ENCODE peak calls at places on chromosome 2, in five cellular contexts. One of them, this sample, is unnamed.

GRCh38 chr2:165164201-165164600 is 39.6 kb downstream of the SCN3A start:
- DNase-seq in gastrocnemius medialis: no peak
- DNase-seq in HFF-Myc: no peak
- DNase-seq in astrocyte of the spinal cord: peak
- DNase-seq in GM23338: no peak
- DNase-seq in this sample: no peak

GRCh38 chr2:226796840-226797288 is 2.8 kb downstream of the IRS1 start:
- DNase-seq in HFF-Myc: no peak
- DNase-seq in GM23338: no peak
- DNase-seq in astrocyte of the spinal cord: peak
- DNase-seq in gastrocnemius medialis: peak
- DNase-seq in this sample: peak

GRCh38 chr2:174004900-174005605 is 39.9 kb upstream of the SP3 start:
- DNase-seq in HFF-Myc: no peak
- DNase-seq in astrocyte of the spinal cord: peak
- DNase-seq in GM23338: no peak
- DNase-seq in gastrocnemius medialis: peak
- DNase-seq in this sample: peak

GRCh38 chr2:95377724-95378123 is 24.8 kb upstream of the FAHD2A start:
- DNase-seq in astrocyte of the spinal cord: no peak
- DNase-seq in gastrocnemius medialis: no peak
- DNase-seq in HFF-Myc: no peak
- DNase-seq in GM23338: no peak
- DNase-seq in this sample: no peak

GRCh38 chr2:221997100-221997499 is 301.7 kb downstream of the PAX3 start:
- DNase-seq in astrocyte of the spinal cord: peak
- DNase-seq in GM23338: peak
- DNase-seq in HFF-Myc: peak
- DNase-seq in gastrocnemius medialis: no peak
- DNase-seq in this sample: peak

GRCh38 chr2:239596792-239597191 is 196.0 kb upstream of the HDAC4 start:
- DNase-seq in GM23338: no peak
- DNase-seq in gastrocnemius medialis: no peak
- DNase-seq in astrocyte of the spinal cord: no peak
- DNase-seq in HFF-Myc: no peak
- DNase-seq in this sample: no peak

GRCh38 chr2:95231723-95232122 is 24.4 kb downstream of the ZNF892 start:
- DNase-seq in astrocyte of the spinal cord: peak
- DNase-seq in HFF-Myc: peak
- DNase-seq in GM23338: peak
- DNase-seq in gastrocnemius medialis: no peak
- DNase-seq in this sample: peak

GRCh38 chr2:8122506-8122898 is 559.4 kb upstream of the ID2 start:
- DNase-seq in astrocyte of the spinal cord: no peak
- DNase-seq in GM23338: no peak
- DNase-seq in HFF-Myc: no peak
- DNase-seq in gastrocnemius medialis: no peak
- DNase-seq in this sample: no peak

GRCh38 chr2:207041753-207042152 is 102.4 kb downstream of the CPO start:
- DNase-seq in gastrocnemius medialis: no peak
- DNase-seq in GM23338: no peak
- DNase-seq in HFF-Myc: no peak
- DNase-seq in astrocyte of the spinal cord: no peak
- DNase-seq in this sample: peak

DNA sequence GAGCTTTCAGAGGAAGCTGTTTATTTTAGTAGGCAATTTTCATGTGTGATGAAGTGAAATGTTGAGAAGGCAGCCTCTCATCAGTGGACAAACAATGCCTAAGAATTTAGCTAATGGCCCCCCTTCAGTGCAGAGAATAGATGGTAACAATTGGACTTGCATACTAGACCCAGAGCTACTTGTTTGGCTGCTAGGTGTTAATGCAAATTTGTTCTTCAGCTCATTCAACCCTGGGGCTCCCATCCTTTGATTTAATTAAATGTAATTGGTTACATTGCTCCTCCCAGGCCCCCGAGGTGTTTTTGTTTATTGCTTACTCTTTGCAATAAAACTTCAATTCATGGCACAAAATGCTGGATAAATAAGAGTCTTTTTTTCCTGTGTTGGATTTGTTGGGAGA is 68.6 kb downstream of the CAMKMT start:
- DNase-seq in HFF-Myc: no peak
- DNase-seq in astrocyte of the spinal cord: no peak
- DNase-seq in GM23338: peak
- DNase-seq in gastrocnemius medialis: no peak
- DNase-seq in this sample: no peak
- H3K4me3 ChIP-seq in HFF-Myc: no peak
- H3K4me3 ChIP-seq in astrocyte of the spinal cord: no peak
- H3K4me3 ChIP-seq in GM23338: peak
- H3K4me3 ChIP-seq in gastrocnemius medialis: no peak
- H3K4me3 ChIP-seq in this sample: no peak

GRCh38 chr2:197453123-197453913 is at the start of gene COQ10B:
- DNase-seq in GM23338: peak
- DNase-seq in HFF-Myc: peak
- DNase-seq in gastrocnemius medialis: peak
- DNase-seq in astrocyte of the spinal cord: peak
- DNase-seq in this sample: peak
- TF ChIP-seq CTCF in GM23338: peak
- TF ChIP-seq CTCF in HFF-Myc: peak
- TF ChIP-seq CTCF in gastrocnemius medialis: peak
- TF ChIP-seq CTCF in astrocyte of the spinal cord: peak
- TF ChIP-seq CTCF in this sample: peak

GRCh38 chr2:172100080-172101007 is 2.4 kb downstream of the DLX2 start:
- DNase-seq in HFF-Myc: no peak
- DNase-seq in astrocyte of the spinal cord: no peak
- DNase-seq in GM23338: peak
- DNase-seq in gastrocnemius medialis: no peak
- DNase-seq in this sample: no peak
- H3K4me3 ChIP-seq in HFF-Myc: peak
- H3K4me3 ChIP-seq in astrocyte of the spinal cord: no peak
- H3K4me3 ChIP-seq in GM23338: peak
- H3K4me3 ChIP-seq in gastrocnemius medialis: no peak
- H3K4me3 ChIP-seq in this sample: peak

GRCh38 chr2:18149660-18150246 is 271.3 kb downstream of the KCNS3 start:
- DNase-seq in GM23338: peak
- DNase-seq in HFF-Myc: no peak
- DNase-seq in astrocyte of the spinal cord: peak
- DNase-seq in gastrocnemius medialis: no peak
- DNase-seq in this sample: peak
- TF ChIP-seq CTCF in GM23338: peak
- TF ChIP-seq CTCF in HFF-Myc: peak
- TF ChIP-seq CTCF in astrocyte of the spinal cord: peak
- TF ChIP-seq CTCF in gastrocnemius medialis: peak
- TF ChIP-seq CTCF in this sample: peak

GRCh38 chr2:201116959-201117734 is 1.2 kb downstream of the CFLAR start:
- DNase-seq in HFF-Myc: peak
- DNase-seq in GM23338: peak
- DNase-seq in gastrocnemius medialis: peak
- DNase-seq in astrocyte of the spinal cord: peak
- DNase-seq in this sample: peak

GRCh38 chr2:201114350-201114749 is 1.6 kb upstream of the CFLAR start:
- DNase-seq in GM23338: no peak
- DNase-seq in HFF-Myc: no peak
- DNase-seq in gastrocnemius medialis: no peak
- DNase-seq in astrocyte of the spinal cord: no peak
- DNase-seq in this sample: no peak

GRCh38 chr2:201118121-201118956 is 2.4 kb downstream of the CFLAR start:
- DNase-seq in gastrocnemius medialis: peak
- DNase-seq in GM23338: peak
- DNase-seq in HFF-Myc: no peak
- DNase-seq in astrocyte of the spinal cord: peak
- DNase-seq in this sample: peak

GRCh38 chr2:201116115-201116958 is at the start of gene CFLAR:
- DNase-seq in gastrocnemius medialis: peak
- DNase-seq in GM23338: peak
- DNase-seq in HFF-Myc: no peak
- DNase-seq in astrocyte of the spinal cord: peak
- DNase-seq in this sample: peak

DNA sequence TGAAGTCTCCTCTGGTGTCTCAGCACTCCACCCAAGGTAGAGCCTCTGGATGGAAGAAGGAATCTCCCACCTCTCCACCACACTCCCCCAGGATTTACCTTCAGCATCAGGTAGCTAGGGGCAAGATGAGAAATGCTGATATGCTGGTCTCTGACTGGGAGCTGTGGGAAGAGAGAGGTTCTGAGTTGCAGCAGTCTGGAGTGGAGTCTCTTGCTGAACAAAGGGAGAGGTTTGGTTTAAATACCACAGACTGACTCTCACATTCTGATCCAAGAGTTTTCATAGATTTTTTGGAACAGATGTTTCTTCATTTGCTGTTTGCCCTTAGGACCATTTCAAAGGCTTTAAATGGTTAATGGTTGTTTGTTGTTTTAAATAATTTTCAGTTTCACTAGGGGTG is 1.1 kb upstream of the CFLAR start:
- DNase-seq in GM23338: no peak
- DNase-seq in HFF-Myc: no peak
- DNase-seq in astrocyte of the spinal cord: no peak
- DNase-seq in gastrocnemius medialis: no peak
- DNase-seq in this sample: peak
- H3K4me3 ChIP-seq in GM23338: no peak
- H3K4me3 ChIP-seq in HFF-Myc: no peak
- H3K4me3 ChIP-seq in astrocyte of the spinal cord: no peak
- H3K4me3 ChIP-seq in gastrocnemius medialis: no peak
- H3K4me3 ChIP-seq in this sample: peak

GRCh38 chr2:132670104-132670960 is at the start of gene LYPD1:
- DNase-seq in gastrocnemius medialis: no peak
- DNase-seq in HFF-Myc: no peak
- DNase-seq in astrocyte of the spinal cord: peak
- DNase-seq in GM23338: peak
- DNase-seq in this sample: peak

GRCh38 chr2:132668986-132669853 is 785 bp downstream of the LYPD1 start:
- DNase-seq in astrocyte of the spinal cord: peak
- DNase-seq in gastrocnemius medialis: no peak
- DNase-seq in HFF-Myc: no peak
- DNase-seq in GM23338: peak
- DNase-seq in this sample: no peak

GRCh38 chr2:132669854-132670103 is 226 bp downstream of the LYPD1 start:
- DNase-seq in gastrocnemius medialis: no peak
- DNase-seq in HFF-Myc: no peak
- DNase-seq in GM23338: peak
- DNase-seq in astrocyte of the spinal cord: peak
- DNase-seq in this sample: no peak

GRCh38 chr2:132667716-132668115 is 2.3 kb downstream of the LYPD1 start:
- DNase-seq in gastrocnemius medialis: no peak
- DNase-seq in astrocyte of the spinal cord: peak
- DNase-seq in GM23338: no peak
- DNase-seq in HFF-Myc: no peak
- DNase-seq in this sample: no peak

DNA sequence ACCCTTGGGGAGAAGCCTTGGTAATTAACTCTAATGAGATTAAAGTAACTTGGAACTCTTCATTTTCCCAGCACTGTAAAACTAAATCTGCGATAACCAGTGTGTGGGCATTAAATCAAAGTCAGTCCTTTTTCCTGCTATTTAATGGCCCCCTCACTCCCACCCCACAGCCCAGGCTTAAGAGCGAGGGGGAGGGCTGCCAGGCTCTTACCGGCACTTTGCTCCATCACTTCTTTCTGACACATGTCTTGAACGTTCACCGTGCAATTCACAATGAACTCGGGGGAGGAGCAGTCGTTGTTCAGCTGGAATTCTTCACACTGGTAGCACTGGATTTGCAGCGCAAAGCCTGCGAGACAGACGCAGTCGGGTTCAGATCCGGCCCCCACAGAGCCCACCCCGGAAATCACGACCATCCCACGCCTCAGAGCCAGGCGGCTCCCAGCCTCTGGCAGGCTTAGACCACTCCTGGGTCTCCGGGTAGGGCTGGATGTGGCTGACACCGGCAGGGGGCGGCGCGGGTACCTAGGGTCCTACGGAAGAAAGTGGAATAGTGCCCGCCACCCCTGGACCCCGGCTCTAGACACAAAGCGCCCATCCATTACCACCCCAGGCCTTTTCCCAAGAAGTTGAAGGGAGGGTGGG is 1.7 kb downstream of the LYPD1 start:
- DNase-seq in GM23338: peak
- DNase-seq in astrocyte of the spinal cord: peak
- DNase-seq in HFF-Myc: no peak
- DNase-seq in gastrocnemius medialis: no peak
- DNase-seq in this sample: no peak
- TF ChIP-seq CTCF in GM23338: peak
- TF ChIP-seq CTCF in astrocyte of the spinal cord: peak
- TF ChIP-seq CTCF in HFF-Myc: no peak
- TF ChIP-seq CTCF in gastrocnemius medialis: no peak
- TF ChIP-seq CTCF in this sample: peak

GRCh38 chr2:18641823-18642222 is 52.5 kb upstream of the NT5C1B start:
- DNase-seq in GM23338: no peak
- DNase-seq in HFF-Myc: no peak
- DNase-seq in astrocyte of the spinal cord: no peak
- DNase-seq in gastrocnemius medialis: no peak
- DNase-seq in this sample: no peak

GRCh38 chr2:18639756-18640453 is 50.5 kb upstream of the NT5C1B start:
- DNase-seq in astrocyte of the spinal cord: peak
- DNase-seq in GM23338: no peak
- DNase-seq in HFF-Myc: no peak
- DNase-seq in gastrocnemius medialis: no peak
- DNase-seq in this sample: peak

DNA sequence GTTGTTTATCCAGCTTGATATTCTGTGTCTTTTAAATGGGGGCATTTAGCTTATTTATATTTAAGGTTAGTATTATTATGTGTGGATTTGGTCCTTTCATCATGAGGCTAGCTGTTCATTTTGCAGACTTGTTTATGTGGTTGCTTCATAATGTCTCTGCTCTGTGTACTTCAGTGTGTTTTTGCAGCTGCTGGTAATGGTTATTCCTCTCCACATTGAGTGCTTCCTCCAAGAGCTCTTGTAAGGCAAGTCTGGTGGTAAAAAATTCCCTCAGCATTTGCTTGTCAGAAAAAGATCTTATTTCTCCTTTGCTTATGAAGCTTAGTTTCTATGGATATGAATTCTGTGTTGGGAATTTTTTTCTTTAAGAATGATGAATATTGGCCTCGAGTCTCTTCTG is 47.8 kb upstream of the NT5C1B start:
- DNase-seq in GM23338: no peak
- DNase-seq in astrocyte of the spinal cord: no peak
- DNase-seq in HFF-Myc: no peak
- DNase-seq in gastrocnemius medialis: no peak
- DNase-seq in this sample: no peak
- H3K4me3 ChIP-seq in GM23338: no peak
- H3K4me3 ChIP-seq in astrocyte of the spinal cord: no peak
- H3K4me3 ChIP-seq in HFF-Myc: no peak
- H3K4me3 ChIP-seq in gastrocnemius medialis: no peak
- H3K4me3 ChIP-seq in this sample: no peak

DNA sequence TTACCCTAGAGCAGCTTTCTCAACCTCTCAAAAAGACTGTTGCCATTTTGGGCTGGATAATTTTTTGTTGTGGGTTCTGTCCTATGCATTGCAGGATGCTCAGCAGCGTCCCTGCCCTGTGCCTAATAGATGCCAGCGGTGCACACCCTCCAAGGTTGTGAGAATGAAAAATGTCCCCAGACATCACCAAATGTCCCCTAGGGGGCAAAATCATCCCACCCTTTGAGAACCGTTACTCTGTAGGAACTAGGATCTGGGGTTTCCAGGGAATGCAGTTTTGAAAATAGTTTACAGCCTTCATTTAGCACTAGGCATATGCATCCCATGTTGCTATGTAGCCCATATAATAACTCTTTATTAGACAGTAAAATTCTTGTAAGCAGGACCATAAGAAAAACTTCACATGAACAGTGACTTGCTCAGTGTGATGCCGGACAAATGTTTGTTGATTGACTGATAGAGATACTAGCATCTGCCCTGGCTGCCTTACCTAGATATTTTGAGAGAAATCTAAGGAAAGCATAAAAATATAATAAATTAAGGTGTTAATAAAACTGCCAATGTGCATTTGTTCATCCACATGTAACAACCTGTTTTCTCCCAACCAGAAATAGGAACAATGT is 79.2 kb upstream of the EPC2 start:
- DNase-seq in astrocyte of the spinal cord: no peak
- DNase-seq in HFF-Myc: no peak
- DNase-seq in GM23338: peak
- DNase-seq in gastrocnemius medialis: no peak
- DNase-seq in this sample: peak
- TF ChIP-seq CTCF in astrocyte of the spinal cord: peak
- TF ChIP-seq CTCF in HFF-Myc: peak
- TF ChIP-seq CTCF in GM23338: peak
- TF ChIP-seq CTCF in gastrocnemius medialis: peak
- TF ChIP-seq CTCF in this sample: peak